ENCODE peak calls at places on chromosomes 13 and 19, in eight cellular contexts. T is GM10248, U is fibroblast of pulmonary artery, K is progenitor cell of endocrine pancreas, S is brain microvascular endothelial cell, V is cardiac fibroblast, R is stomach, J is body of pancreas. A is an unnamed sample.

GRCh38 chr19:30008169-30008568 is 66.1 kb downstream of the URI1 start:
- DNase-seq in T (no peak), U (no peak), K (no peak), S (no peak), V (no peak), R (no peak), J (no peak), A (no peak)

GRCh38 chr19:6587093-6587820 is 3.7 kb downstream of the CD70 start:
- DNase-seq in T (peak; percentile 42), U (no peak), K (no peak), S (no peak), V (peak; percentile 20), R (no peak), J (no peak), A (peak; percentile 55)

GRCh38 chr19:1718382-1719315 is 34.7 kb upstream of the ONECUT3 start:
- DNase-seq in T (no peak), U (no peak), K (no peak), S (no peak), V (no peak), R (no peak), J (no peak), A (no peak)

GRCh38 chr19:5212101-5212500 is 128.5 kb downstream of the PTPRS start:
- DNase-seq in T (no peak), U (no peak), K (no peak), S (no peak), V (no peak), R (no peak), J (no peak), A (no peak)

GRCh38 chr13:28494537-28494860 is 429 bp downstream of the FLT1 start:
- DNase-seq in T (peak; percentile 42), U (peak; percentile 37), K (no peak), S (no peak), V (peak; percentile 31), R (no peak), J (no peak), A (no peak)

GRCh38 chr13:19179916-19180315 is 1.7 kb downstream of the TUBA3C start:
- DNase-seq in T (peak; percentile 5), U (no peak), K (no peak), S (no peak), V (no peak), R (peak; percentile 8), J (no peak), A (no peak)

GRCh38 chr19:10461047-10461949 is 41.0 kb downstream of the PDE4A start:
- DNase-seq in T (peak; percentile 99), U (peak; percentile 92), K (peak; percentile 90), S (peak; percentile 94), V (peak; percentile 96), R (peak; percentile 88), J (peak; percentile 92), A (peak; percentile 99)

GRCh38 chr13:23323946-23324709 is 109.4 kb downstream of the SACS start:
- DNase-seq in T (no peak), U (peak; percentile 14), K (no peak), S (no peak), V (no peak), R (no peak), J (no peak), A (no peak)

GRCh38 chr13:74770361-74770760 is 636.2 kb upstream of the KLF12 start:
- DNase-seq in T (no peak), U (peak; percentile 91), K (no peak), S (peak; percentile 90), V (peak; percentile 92), R (no peak), J (no peak), A (no peak)

GRCh38 chr13:71712988-71713653 is 153.9 kb downstream of the DACH1 start:
- DNase-seq in T (no peak), U (peak; percentile 45), K (no peak), S (peak; percentile 58), V (peak; percentile 19), R (no peak), J (no peak), A (no peak)

GRCh38 chr13:75870397-75870801 is 234.3 kb downstream of the LMO7 start:
- DNase-seq in T (peak; percentile 37), U (peak; percentile 49), K (no peak), S (no peak), V (peak; percentile 38), R (no peak), J (no peak), A (peak; percentile 43)

GRCh38 chr13:41645313-41645712 is 188.0 kb downstream of the RGCC start:
- DNase-seq in T (no peak), U (peak; percentile 94), K (no peak), S (peak; percentile 88), V (peak; percentile 85), R (no peak), J (peak; percentile 41), A (no peak)

GRCh38 chr13:40077396-40078027 is 422.1 kb downstream of the COG6 start:
- DNase-seq in T (no peak), U (no peak), K (no peak), S (no peak), V (no peak), R (no peak), J (no peak), A (no peak)

GRCh38 chr13:59755647-59756290 is 408.0 kb downstream of the DIAPH3 start:
- DNase-seq in T (no peak), U (no peak), K (no peak), S (no peak), V (no peak), R (no peak), J (no peak), A (no peak)

GRCh38 chr13:113117335-113117872 is 5.2 kb upstream of the F10 start:
- DNase-seq in T (no peak), U (peak; percentile 3), K (peak; percentile 5), S (no peak), V (no peak), R (peak; percentile 17), J (no peak), A (no peak)

GRCh38 chr13:110017379-110017778 is 231.0 kb upstream of the IRS2 start:
- DNase-seq in T (no peak), U (peak; percentile 92), K (no peak), S (peak; percentile 84), V (peak; percentile 91), R (no peak), J (peak; percentile 8), A (no peak)

GRCh38 chr19:55576746-55577145 is 3.9 kb downstream of the ZNF579 start:
- DNase-seq in T (no peak), U (no peak), K (no peak), S (no peak), V (no peak), R (no peak), J (no peak), A (no peak)

GRCh38 chr13:88384542-88384941 is 713.4 kb downstream of the SLITRK5 start:
- DNase-seq in T (no peak), U (no peak), K (no peak), S (no peak), V (no peak), R (no peak), J (no peak), A (no peak)

GRCh38 chr19:3671680-3672574 is 28.3 kb downstream of the PIP5K1C start:
- DNase-seq in T (peak; percentile 60), U (peak; percentile 45), K (no peak), S (no peak), V (peak; percentile 36), R (no peak), J (no peak), A (peak; percentile 67)
- TF ChIP-seq CTCF in T (no peak), U (peak; percentile 23), K (no peak), S (peak; percentile 48), V (peak; percentile 11), R (no peak), J (no peak), A (peak; percentile 30)

GRCh38 chr19:58466760-58467589 is at the start of gene ZNF324:
- DNase-seq in T (peak; percentile 99), U (peak; percentile 96), K (peak; percentile 96), S (peak; percentile 93), V (peak; percentile 96), R (peak; percentile 99), J (peak; percentile 99), A (peak; percentile 99)

GRCh38 chr19:58466089-58466759 is 656 bp upstream of the ZNF324 start:
- DNase-seq in T (no peak), U (no peak), K (no peak), S (no peak), V (no peak), R (no peak), J (no peak), A (no peak)

GRCh38 chr19:58471736-58472135 is 4.4 kb upstream of the ZNF446 start:
- DNase-seq in T (no peak), U (no peak), K (no peak), S (no peak), V (no peak), R (no peak), J (no peak), A (no peak)

GRCh38 chr19:58469241-58470013 is 2.5 kb downstream of the ZNF324 start:
- DNase-seq in T (no peak), U (no peak), K (no peak), S (no peak), V (no peak), R (no peak), J (no peak), A (no peak)

DNA sequence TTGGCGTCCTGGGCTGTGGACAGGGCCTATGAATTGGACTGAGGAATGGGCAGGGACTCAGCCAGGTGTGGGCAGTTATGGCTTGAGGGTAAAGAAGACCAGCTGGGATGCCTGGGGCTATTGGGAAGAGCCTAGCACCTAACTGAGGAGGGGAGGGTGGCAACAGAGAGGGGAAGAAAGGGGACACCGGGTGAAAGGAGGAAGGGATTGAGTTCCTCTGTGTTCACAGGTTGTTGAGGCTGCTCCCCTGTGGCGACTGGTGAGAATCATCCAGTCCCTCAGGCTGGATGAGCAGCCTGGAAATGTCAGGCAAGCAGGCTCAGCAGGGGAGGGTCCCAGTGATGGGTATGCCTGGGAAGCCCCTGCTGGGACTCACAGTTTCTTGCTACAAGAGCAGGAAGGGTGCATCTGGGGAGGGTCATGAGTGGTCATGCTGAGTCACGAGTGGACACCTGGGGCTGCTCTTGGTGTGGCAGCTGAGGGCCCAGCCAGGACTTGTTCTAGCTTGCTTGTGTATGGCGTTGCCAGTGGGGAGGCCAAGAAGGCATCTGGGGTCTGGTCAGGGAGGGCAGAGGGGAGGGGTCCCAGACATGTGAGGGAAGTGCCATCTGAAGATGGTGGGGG is 1.4 kb downstream of the ZNF324 start:
- DNase-seq in T (no peak), U (no peak), K (no peak), S (no peak), V (no peak), R (no peak), J (no peak), A (no peak)
- TF ChIP-seq CTCF in T (peak; percentile 20), U (no peak), K (no peak), S (no peak), V (no peak), R (no peak), J (no peak), A (no peak)

GRCh38 chr19:47608074-47608907 is 643 bp upstream of the BICRA start:
- DNase-seq in T (peak; percentile 98), U (peak; percentile 93), K (peak; percentile 93), S (peak; percentile 83), V (peak; percentile 97), R (peak; percentile 96), J (peak; percentile 97), A (peak; percentile 98)
- TF ChIP-seq CTCF in T (peak; percentile 5), U (peak; percentile 17), K (peak; percentile 38), S (peak; percentile 60), V (peak; percentile 39), R (no peak), J (no peak), A (no peak)

DNA sequence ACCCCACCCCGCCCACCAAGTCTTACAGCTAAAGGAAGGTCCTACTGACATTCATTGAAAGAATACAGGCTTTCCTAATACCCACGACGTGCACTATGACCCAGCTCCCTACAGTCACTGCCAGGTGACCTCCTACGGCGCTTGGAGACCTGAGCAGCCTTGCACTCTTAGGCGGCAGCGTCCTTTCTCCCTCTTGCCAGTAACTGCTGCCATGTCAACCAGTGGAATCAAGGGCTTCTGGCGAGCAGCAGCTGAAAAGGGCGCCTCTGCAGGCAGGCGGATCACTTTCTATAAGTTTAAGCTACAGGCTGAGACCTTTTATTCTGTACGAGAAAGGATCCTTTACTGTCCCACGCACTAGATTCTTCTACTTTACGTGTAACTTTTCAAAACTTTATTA is 2.0 kb downstream of the KCTD12 start:
- DNase-seq in T (peak; percentile 18), U (peak; percentile 70), K (no peak), S (peak; percentile 29), V (peak; percentile 72), R (peak; percentile 30), J (peak; percentile 37), A (no peak)
- TF ChIP-seq CTCF in T (no peak), U (peak; percentile 61), K (peak; percentile 43), S (peak; percentile 70), V (peak; percentile 44), R (no peak), J (no peak), A (no peak)

A was measured in GM13976.